ENCODE peak calls at places on chromosomes 6 and 20, in four cellular contexts. One of them, this sample, is unnamed. For H3K27me3, the result is how much of the 10 kb centered on the place peaks cover.

GRCh38 chr6:3294921-3295871 is 36.4 kb downstream of the PSMG4 start:
- DNase-seq in ovary: no peak
- DNase-seq in spleen: peak
- DNase-seq in right atrium auricular region: no peak
- DNase-seq in this sample: no peak

GRCh38 chr6:161943561-161943960 is 669.7 kb upstream of the AGPAT4 start:
- DNase-seq in ovary: no peak
- DNase-seq in spleen: no peak
- DNase-seq in right atrium auricular region: no peak
- DNase-seq in this sample: no peak

GRCh38 chr6:45548657-45549515 is 171.2 kb upstream of the SUPT3H start:
- DNase-seq in ovary: no peak
- DNase-seq in spleen: no peak
- DNase-seq in right atrium auricular region: no peak
- DNase-seq in this sample: peak

GRCh38 chr6:43910638-43911353 is 140.8 kb downstream of the VEGFA start:
- DNase-seq in ovary: no peak
- DNase-seq in spleen: no peak
- DNase-seq in right atrium auricular region: no peak
- DNase-seq in this sample: peak

GRCh38 chr20:41627611-41628244 is 9.6 kb upstream of the CHD6 start:
- DNase-seq in ovary: no peak
- DNase-seq in spleen: no peak
- DNase-seq in right atrium auricular region: no peak
- DNase-seq in this sample: no peak

GRCh38 chr6:141734441-141734840 is 398.3 kb upstream of the GJE1 start:
- DNase-seq in ovary: no peak
- DNase-seq in spleen: no peak
- DNase-seq in right atrium auricular region: no peak
- DNase-seq in this sample: no peak

GRCh38 chr6:98467091-98467490 is 367.3 kb upstream of the POU3F2 start:
- DNase-seq in ovary: no peak
- DNase-seq in spleen: no peak
- DNase-seq in right atrium auricular region: no peak
- DNase-seq in this sample: no peak

GRCh38 chr6:43277643-43278523 is 20.2 kb upstream of the SLC22A7 start:
- DNase-seq in ovary: no peak
- DNase-seq in spleen: no peak
- DNase-seq in right atrium auricular region: no peak
- DNase-seq in this sample: no peak

GRCh38 chr20:32970115-32970972 is 33.9 kb downstream of the SUN5 start:
- DNase-seq in ovary: no peak
- DNase-seq in spleen: no peak
- DNase-seq in right atrium auricular region: peak
- DNase-seq in this sample: no peak

GRCh38 chr6:81331526-81331925 is 421.0 kb downstream of the TENT5A start:
- DNase-seq in ovary: no peak
- DNase-seq in spleen: no peak
- DNase-seq in right atrium auricular region: no peak
- DNase-seq in this sample: no peak

GRCh38 chr6:149372062-149372461 is 28.0 kb upstream of the SUMO4 start:
- DNase-seq in ovary: no peak
- DNase-seq in spleen: no peak
- DNase-seq in right atrium auricular region: no peak
- DNase-seq in this sample: no peak

GRCh38 chr6:10558575-10558974 is 37.4 kb downstream of the GCNT2 start:
- DNase-seq in ovary: no peak
- DNase-seq in spleen: no peak
- DNase-seq in right atrium auricular region: no peak
- DNase-seq in this sample: no peak

GRCh38 chr6:30940361-30941001 is at the start of gene MUCL3:
- DNase-seq in ovary: no peak
- DNase-seq in spleen: no peak
- DNase-seq in right atrium auricular region: no peak
- DNase-seq in this sample: no peak

GRCh38 chr6:79864001-79864400 is 83.4 kb downstream of the ELOVL4 start:
- DNase-seq in ovary: no peak
- DNase-seq in spleen: no peak
- DNase-seq in right atrium auricular region: no peak
- DNase-seq in this sample: no peak

GRCh38 chr6:10556496-10557391 is 35.6 kb downstream of the GCNT2 start:
- DNase-seq in ovary: no peak
- DNase-seq in spleen: no peak
- DNase-seq in right atrium auricular region: no peak
- DNase-seq in this sample: no peak

GRCh38 chr20:20216941-20217340 is 151.0 kb upstream of the INSM1 start:
- DNase-seq in ovary: no peak
- DNase-seq in spleen: no peak
- DNase-seq in right atrium auricular region: no peak
- DNase-seq in this sample: no peak

GRCh38 chr6:116561377-116562018 is 7.9 kb downstream of the CALHM4 start:
- DNase-seq in ovary: peak
- DNase-seq in spleen: peak
- DNase-seq in right atrium auricular region: peak
- DNase-seq in this sample: peak

GRCh38 chr6:112400282-112400681 is 53.2 kb downstream of the RFPL4B start:
- DNase-seq in ovary: no peak
- DNase-seq in spleen: no peak
- DNase-seq in right atrium auricular region: no peak
- DNase-seq in this sample: no peak

GRCh38 chr6:166222631-166223030 is 55.0 kb upstream of the TBXT start:
- DNase-seq in ovary: no peak
- DNase-seq in spleen: no peak
- DNase-seq in right atrium auricular region: no peak
- DNase-seq in this sample: no peak

GRCh38 chr6:40159865-40160264 is 225.6 kb upstream of the MOCS1 start:
- DNase-seq in ovary: no peak
- DNase-seq in spleen: no peak
- DNase-seq in right atrium auricular region: no peak
- DNase-seq in this sample: no peak

GRCh38 chr6:111691345-111692225 is 85.9 kb upstream of the TRAF3IP2 start:
- DNase-seq in ovary: no peak
- DNase-seq in spleen: no peak
- DNase-seq in right atrium auricular region: no peak
- DNase-seq in this sample: no peak

GRCh38 chr20:51338692-51339440 is 203.7 kb downstream of the NFATC2 start:
- DNase-seq in ovary: no peak
- DNase-seq in spleen: no peak
- DNase-seq in right atrium auricular region: no peak
- DNase-seq in this sample: peak

GRCh38 chr6:165767228-165767627 is 104.2 kb upstream of the PDE10A start:
- DNase-seq in ovary: no peak
- DNase-seq in spleen: no peak
- DNase-seq in right atrium auricular region: no peak
- DNase-seq in this sample: peak

GRCh38 chr6:170522565-170523183 is 30.4 kb downstream of the PSMB1 start:
- DNase-seq in ovary: no peak
- DNase-seq in spleen: no peak
- DNase-seq in right atrium auricular region: no peak
- DNase-seq in this sample: peak
- TF ChIP-seq CTCF in ovary: no peak
- TF ChIP-seq CTCF in spleen: no peak
- TF ChIP-seq CTCF in right atrium auricular region: peak
- TF ChIP-seq CTCF in this sample: peak

DNA sequence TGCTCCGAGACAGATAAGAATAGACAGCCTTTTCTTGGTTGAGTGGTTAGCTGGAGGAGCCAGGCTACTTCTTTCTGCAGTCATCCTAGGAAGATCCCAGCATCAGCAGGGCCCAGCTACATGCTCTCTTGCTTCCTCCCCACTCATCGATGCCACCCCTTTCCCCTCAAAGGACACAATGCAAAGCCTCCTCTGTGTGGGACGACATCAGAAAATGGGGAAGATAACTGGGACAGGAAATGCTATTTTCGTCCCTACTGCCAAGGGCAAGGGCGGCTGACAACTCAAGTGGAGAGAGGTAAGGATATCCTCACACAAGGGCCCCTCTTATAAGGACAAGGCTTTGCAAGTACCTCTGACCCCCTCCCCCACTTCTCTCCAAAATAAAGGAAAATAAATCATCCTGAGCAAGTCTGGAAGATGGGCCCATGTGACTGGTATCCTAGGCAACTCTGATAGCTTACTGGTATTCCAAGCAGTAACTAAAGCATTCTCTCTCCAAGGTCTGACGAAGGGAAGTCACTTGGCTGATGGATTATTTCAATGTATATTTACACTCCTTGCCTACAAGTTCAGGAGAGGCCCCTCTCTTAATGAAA is 11.4 kb downstream of the ELMO2 start:
- DNase-seq in ovary: no peak
- DNase-seq in spleen: no peak
- DNase-seq in right atrium auricular region: no peak
- DNase-seq in this sample: no peak
- H3K4me3 ChIP-seq in ovary: no peak
- H3K4me3 ChIP-seq in spleen: no peak
- H3K4me3 ChIP-seq in right atrium auricular region: no peak
- H3K4me3 ChIP-seq in this sample: no peak

GRCh38 chr6:7008451-7008988 is 99.2 kb upstream of the RREB1 start:
- DNase-seq in ovary: no peak
- DNase-seq in spleen: no peak
- DNase-seq in right atrium auricular region: no peak
- DNase-seq in this sample: no peak

GRCh38 chr6:7000825-7001777 is 106.7 kb upstream of the RREB1 start:
- DNase-seq in ovary: no peak
- DNase-seq in spleen: no peak
- DNase-seq in right atrium auricular region: no peak
- DNase-seq in this sample: no peak

GRCh38 chr6:7003041-7003440 is 104.7 kb upstream of the RREB1 start:
- DNase-seq in ovary: no peak
- DNase-seq in spleen: peak
- DNase-seq in right atrium auricular region: no peak
- DNase-seq in this sample: no peak

GRCh38 chr6:7006536-7007191 is 101.1 kb upstream of the RREB1 start:
- DNase-seq in ovary: no peak
- DNase-seq in spleen: no peak
- DNase-seq in right atrium auricular region: no peak
- DNase-seq in this sample: no peak

GRCh38 chr6:7004581-7005297 is 103.0 kb upstream of the RREB1 start:
- DNase-seq in ovary: no peak
- DNase-seq in spleen: no peak
- DNase-seq in right atrium auricular region: no peak
- DNase-seq in this sample: no peak
- H3K27me3 ChIP-seq in ovary: under half
- H3K27me3 ChIP-seq in spleen: under half
- H3K27me3 ChIP-seq in right atrium auricular region: under half
- H3K27me3 ChIP-seq in this sample: under half

GRCh38 chr20:12358006-12358654 is 440.4 kb downstream of the BTBD3 start:
- DNase-seq in ovary: no peak
- DNase-seq in spleen: no peak
- DNase-seq in right atrium auricular region: no peak
- DNase-seq in this sample: peak
- TF ChIP-seq CTCF in ovary: no peak
- TF ChIP-seq CTCF in spleen: no peak
- TF ChIP-seq CTCF in right atrium auricular region: no peak
- TF ChIP-seq CTCF in this sample: peak

GRCh38 chr6:28135393-28135792 is 6.3 kb upstream of the ZKSCAN8 start:
- DNase-seq in ovary: no peak
- DNase-seq in spleen: no peak
- DNase-seq in right atrium auricular region: no peak
- DNase-seq in this sample: no peak
- H3K4me3 ChIP-seq in ovary: no peak
- H3K4me3 ChIP-seq in spleen: no peak
- H3K4me3 ChIP-seq in right atrium auricular region: no peak
- H3K4me3 ChIP-seq in this sample: no peak

GRCh38 chr20:57568960-57569359 is 8.1 kb downstream of the PCK1 start:
- DNase-seq in ovary: no peak
- DNase-seq in spleen: peak
- DNase-seq in right atrium auricular region: no peak
- DNase-seq in this sample: no peak
- H3K27me3 ChIP-seq in ovary: under half
- H3K27me3 ChIP-seq in spleen: under half
- H3K27me3 ChIP-seq in right atrium auricular region: under half
- H3K27me3 ChIP-seq in this sample: under half

DNA sequence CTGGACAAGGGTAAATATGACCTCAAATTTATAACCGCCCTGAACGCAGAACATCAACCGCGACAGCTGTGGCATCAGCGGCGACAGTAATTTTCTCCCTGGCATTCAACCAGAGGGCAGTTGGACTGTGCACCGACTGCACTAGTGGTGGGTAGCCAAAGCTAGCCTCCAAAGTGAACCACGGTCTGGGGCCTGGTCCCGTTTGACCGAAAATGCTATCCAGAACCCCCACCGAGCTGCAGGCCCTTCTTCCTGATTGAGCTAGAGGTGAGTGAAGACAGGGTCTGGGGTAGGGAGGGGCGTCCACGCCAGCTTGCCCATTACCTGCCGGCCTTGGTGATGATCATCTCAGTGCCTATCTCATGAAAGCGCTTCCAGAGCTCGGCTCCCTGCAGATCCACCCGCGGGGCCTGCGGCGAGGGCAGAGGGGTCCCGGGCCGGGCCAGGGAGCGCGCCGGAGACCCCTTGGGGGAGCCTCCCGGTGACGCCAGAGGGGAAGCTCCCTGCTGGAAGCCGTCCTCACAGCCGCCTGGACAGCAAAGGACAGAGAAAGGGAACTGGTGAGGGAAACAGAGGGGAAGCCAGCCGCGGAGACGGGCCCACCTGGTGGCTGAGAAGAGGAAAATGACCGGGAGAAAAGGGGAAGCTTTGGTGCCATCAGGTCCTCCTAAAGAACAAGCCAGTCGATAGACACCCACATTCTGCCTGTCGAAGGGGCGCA is 2.0 kb downstream of the TBX18 start:
- DNase-seq in ovary: no peak
- DNase-seq in spleen: no peak
- DNase-seq in right atrium auricular region: no peak
- DNase-seq in this sample: no peak
- TF ChIP-seq CTCF in ovary: peak
- TF ChIP-seq CTCF in spleen: no peak
- TF ChIP-seq CTCF in right atrium auricular region: no peak
- TF ChIP-seq CTCF in this sample: no peak

GRCh38 chr6:128491041-128491642 is 29.3 kb downstream of the PTPRK start:
- DNase-seq in ovary: no peak
- DNase-seq in spleen: no peak
- DNase-seq in right atrium auricular region: no peak
- DNase-seq in this sample: peak
- H3K4me3 ChIP-seq in ovary: peak
- H3K4me3 ChIP-seq in spleen: peak
- H3K4me3 ChIP-seq in right atrium auricular region: peak
- H3K4me3 ChIP-seq in this sample: peak

DNA sequence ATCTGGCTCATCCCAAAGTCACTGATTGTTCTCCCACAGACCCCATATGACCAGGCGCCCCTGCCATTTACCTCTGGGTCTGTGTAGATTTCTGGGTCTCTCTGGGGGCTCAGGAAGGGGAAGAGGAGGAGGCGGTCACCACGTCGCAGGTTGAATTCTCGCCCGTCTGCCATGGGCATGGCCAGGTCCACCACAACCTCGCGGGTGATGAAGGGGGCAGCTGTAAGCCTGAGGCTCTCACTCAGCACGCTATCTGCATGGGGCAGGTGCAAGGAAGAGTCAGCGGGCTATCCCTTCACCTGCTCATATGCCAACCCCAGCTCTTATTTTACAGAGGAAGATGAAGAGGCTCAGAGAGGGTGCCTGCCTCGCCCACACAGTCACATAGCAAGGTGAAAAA is 30.5 kb upstream of the KCNB1 start:
- DNase-seq in ovary: no peak
- DNase-seq in spleen: no peak
- DNase-seq in right atrium auricular region: no peak
- DNase-seq in this sample: no peak
- H3K27me3 ChIP-seq in ovary: under half
- H3K27me3 ChIP-seq in spleen: under half
- H3K27me3 ChIP-seq in right atrium auricular region: under half
- H3K27me3 ChIP-seq in this sample: under half